ENCODE peak calls at places on chromosomes 1 and 21, in six cellular contexts. U is HCT116, W is AG09309, X is glutamatergic neuron, P is foreskin keratinocyte, N is GM12865. S is an unnamed sample.

GRCh38 chr1:51314974-51315373 is 15.4 kb downstream of the TTC39A start:
- DNase-seq in W (no peak), N (no peak), P (peak; percentile 40), X (no peak), U (no peak), S (no peak)

GRCh38 chr1:240987928-240988327 is 369.1 kb downstream of the RGS7 start:
- DNase-seq in X (no peak), W (no peak), P (no peak), U (no peak), N (no peak), S (no peak)

GRCh38 chr1:60268451-60268850 is 194.9 kb upstream of the C1orf87 start:
- DNase-seq in X (no peak), P (no peak), N (no peak), W (no peak), U (no peak), S (no peak)

GRCh38 chr1:109371271-109371739 is 26.4 kb downstream of the SORT1 start:
- DNase-seq in W (peak; percentile 71), P (no peak), U (no peak), N (no peak), X (no peak), S (no peak)

GRCh38 chr1:248596615-248597014 is 885 bp downstream of the OR2T10 start:
- DNase-seq in W (no peak), U (no peak), N (peak; percentile 32), P (peak; percentile 2), X (no peak), S (no peak)

GRCh38 chr1:25501235-25502058 is 42.0 kb upstream of the LDLRAP1 start:
- DNase-seq in N (no peak), P (peak; percentile 68), U (peak; percentile 16), W (peak; percentile 57), X (peak; percentile 54), S (peak; percentile 50)

GRCh38 chr1:215710340-215710971 is 143.4 kb downstream of the KCTD3 start:
- DNase-seq in W (peak; percentile 24), X (peak; percentile 25), P (peak; percentile 50), U (peak; percentile 68), N (peak; percentile 70), S (peak; percentile 60)

GRCh38 chr21:37675202-37675801 is 241.0 kb downstream of the KCNJ6 start:
- DNase-seq in N (peak; percentile 70), X (peak; percentile 87), P (no peak), W (no peak), U (peak; percentile 27), S (peak; percentile 77)

GRCh38 chr1:14626869-14627607 is 28.6 kb downstream of the KAZN start:
- DNase-seq in X (peak; percentile 50), U (no peak), W (no peak), P (peak; percentile 60), N (peak; percentile 42), S (no peak)

GRCh38 chr1:26828352-26829093 is 2.0 kb downstream of the ZDHHC18 start:
- DNase-seq in N (peak; percentile 66), W (no peak), P (no peak), U (no peak), X (no peak), S (no peak)

GRCh38 chr1:156054500-156055342 is at the start of gene LAMTOR2:
- DNase-seq in P (peak; percentile 95), U (peak; percentile 94), X (peak; percentile 98), N (peak; percentile 96), W (peak; percentile 68), S (peak; percentile 98)

DNA sequence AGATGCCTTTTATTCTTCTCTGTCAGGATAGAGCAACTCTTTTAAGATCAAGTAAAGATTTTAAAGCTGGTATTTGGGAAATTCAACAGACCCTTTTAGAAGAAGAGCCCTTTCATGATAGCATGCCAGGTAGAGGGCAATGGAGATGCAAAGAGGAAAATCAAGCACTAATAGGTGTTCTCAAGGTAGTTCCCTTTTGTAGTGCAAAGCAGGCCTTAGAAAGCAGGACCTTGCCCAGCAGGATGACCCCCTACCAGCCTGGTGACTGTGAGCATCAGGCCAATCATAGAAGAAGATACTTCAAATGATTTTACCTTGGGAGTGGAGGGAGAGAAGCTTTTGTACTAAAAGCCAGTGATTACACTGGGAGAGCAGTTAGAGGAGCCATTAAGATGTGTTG is 381.4 kb upstream of the ZRANB2 start:
- DNase-seq in U (no peak), P (no peak), W (no peak), N (no peak), X (no peak), S (no peak)
- TF ChIP-seq CTCF in U (no peak), P (no peak), W (no peak), N (no peak), X (no peak), S (no peak)

GRCh38 chr1:33256335-33256700 is at the start of gene ZNF362:
- DNase-seq in U (no peak), X (peak; percentile 79), P (peak; percentile 20), W (no peak), N (peak; percentile 84), S (peak; percentile 79)
- TF ChIP-seq CTCF in U (no peak), X (no peak), P (no peak), W (no peak), N (no peak), S (no peak)

GRCh38 chr1:162838863-162839262 is 22.1 kb downstream of the CCDC190 start:
- DNase-seq in X (no peak), U (no peak), P (no peak), N (no peak), W (no peak), S (no peak)

GRCh38 chr1:162835157-162835899 is 25.6 kb downstream of the CCDC190 start:
- DNase-seq in U (no peak), X (no peak), W (no peak), N (peak; percentile 73), P (no peak), S (no peak)

GRCh38 chr1:162844153-162844552 is 16.8 kb downstream of the CCDC190 start:
- DNase-seq in U (no peak), P (no peak), N (no peak), W (no peak), X (no peak), S (no peak)

DNA sequence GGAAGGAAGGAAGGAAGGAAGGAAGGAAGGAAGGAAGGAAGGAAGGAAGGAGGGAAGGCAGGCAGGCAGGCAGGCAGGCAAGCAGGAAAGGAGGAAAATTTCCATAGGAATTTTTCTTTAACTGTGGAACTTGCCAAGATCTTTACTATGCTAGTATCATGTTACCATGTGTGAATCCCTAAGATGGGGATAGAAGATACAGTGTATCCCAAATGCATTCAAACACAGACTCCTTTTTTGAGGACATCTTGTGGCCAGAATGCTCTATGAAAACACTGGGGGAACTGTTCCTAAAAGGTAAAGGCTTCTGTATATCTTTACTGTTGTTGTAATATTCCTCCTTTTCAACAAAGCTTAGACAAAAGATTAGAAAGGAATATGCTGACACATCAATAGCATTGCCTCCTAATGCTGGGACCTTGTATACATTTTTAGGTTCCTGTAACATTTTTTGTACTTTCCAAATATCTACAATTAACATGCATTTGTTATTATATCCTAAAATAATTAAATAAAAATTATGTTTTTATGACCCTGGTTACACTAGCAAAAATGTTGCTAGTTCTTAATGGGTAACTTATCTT is 20.6 kb downstream of the CCDC190 start:
- DNase-seq in P (no peak), N (no peak), U (no peak), X (no peak), W (no peak), S (no peak)
- TF ChIP-seq CTCF in P (no peak), N (no peak), U (no peak), X (no peak), W (no peak), S (no peak)

GRCh38 chr1:212916395-212917133 is 33.8 kb upstream of the VASH2 start:
- DNase-seq in U (no peak), W (no peak), X (peak; percentile 54), N (no peak), P (peak; percentile 53), S (peak; percentile 32)
- TF ChIP-seq CTCF in U (no peak), W (no peak), X (no peak), N (no peak), P (peak; percentile 12), S (no peak)

DNA sequence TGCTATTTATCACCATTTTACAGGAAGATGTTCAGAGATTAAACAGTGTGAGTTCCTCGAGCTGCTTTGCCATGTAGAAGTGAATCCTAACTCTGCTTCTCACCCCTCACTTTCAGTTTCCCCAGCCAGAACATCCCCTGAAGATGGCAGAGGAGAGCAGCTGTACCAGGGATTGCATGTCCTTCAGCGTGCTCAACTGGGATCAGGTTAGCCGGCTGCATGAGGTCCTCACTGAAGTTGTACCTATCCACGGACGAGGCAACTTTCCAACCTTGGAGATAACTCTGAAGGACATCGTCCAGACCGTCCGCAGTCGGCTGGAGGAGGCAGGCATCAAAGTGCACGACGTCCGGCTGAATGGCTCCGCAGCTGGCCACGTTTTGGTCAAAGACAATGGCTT is 16.9 kb downstream of the TENT5C start:
- DNase-seq in W (no peak), P (no peak), N (no peak), U (no peak), X (no peak), S (no peak)
- TF ChIP-seq CTCF in W (peak; percentile 28), P (no peak), N (no peak), U (no peak), X (no peak), S (no peak)

DNA sequence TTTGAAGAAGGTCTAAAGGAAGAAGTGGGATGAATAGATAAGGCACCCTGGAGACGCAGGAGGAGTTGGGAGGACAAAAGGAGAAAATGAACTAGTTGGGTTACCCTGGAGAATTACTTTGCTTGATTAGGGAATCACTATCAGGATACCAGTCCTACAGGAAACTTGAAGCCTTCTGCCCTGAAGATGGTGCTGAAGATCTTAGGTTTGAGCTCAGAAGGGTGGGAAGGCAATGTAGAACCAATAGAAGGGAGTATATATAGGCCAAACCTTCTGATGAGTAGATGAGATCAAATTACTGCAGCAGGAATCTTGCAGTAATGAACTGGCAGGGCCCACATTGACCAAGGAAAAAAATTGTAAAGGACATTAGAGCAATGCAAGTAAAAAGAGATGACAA is 116.4 kb upstream of the CACYBP start:
- DNase-seq in W (peak; percentile 37), X (no peak), N (peak; percentile 11), U (peak; percentile 24), P (peak; percentile 29), S (no peak)
- TF ChIP-seq CTCF in W (peak; percentile 17), X (no peak), N (no peak), U (no peak), P (peak; percentile 42), S (no peak)